ENCODE peak calls at places on chromosomes 7 and 10, in nine cellular contexts. One of them, this sample, is unnamed. For H3K36me3, the result is how much of the 10 kb centered on the place peaks cover.

GRCh38 chr7:92810242-92810611 is 26.1 kb downstream of the CDK6 start:
- DNase-seq in ovary: no peak
- DNase-seq in fibroblast of lung: peak
- DNase-seq in CD8-positive, alpha-beta memory T cell: no peak
- DNase-seq in CD8-positive, alpha-beta T cell: no peak
- DNase-seq in uterus: no peak
- DNase-seq in RWPE2: no peak
- DNase-seq in NT2/D1: no peak
- DNase-seq in brain microvascular endothelial cell: peak
- DNase-seq in this sample: no peak

GRCh38 chr7:36107926-36108631 is 45.0 kb upstream of the EEPD1 start:
- DNase-seq in ovary: no peak
- DNase-seq in fibroblast of lung: no peak
- DNase-seq in CD8-positive, alpha-beta memory T cell: no peak
- DNase-seq in CD8-positive, alpha-beta T cell: no peak
- DNase-seq in uterus: no peak
- DNase-seq in RWPE2: no peak
- DNase-seq in NT2/D1: no peak
- DNase-seq in brain microvascular endothelial cell: no peak
- DNase-seq in this sample: no peak

GRCh38 chr7:150745086-150745485 is 7.9 kb downstream of the GIMAP5 start:
- DNase-seq in ovary: no peak
- DNase-seq in fibroblast of lung: no peak
- DNase-seq in CD8-positive, alpha-beta memory T cell: no peak
- DNase-seq in CD8-positive, alpha-beta T cell: no peak
- DNase-seq in uterus: no peak
- DNase-seq in RWPE2: no peak
- DNase-seq in NT2/D1: no peak
- DNase-seq in brain microvascular endothelial cell: no peak
- DNase-seq in this sample: no peak

GRCh38 chr7:26156454-26157365 is 4.7 kb downstream of the NFE2L3 start:
- DNase-seq in ovary: no peak
- DNase-seq in fibroblast of lung: peak
- DNase-seq in CD8-positive, alpha-beta memory T cell: peak
- DNase-seq in CD8-positive, alpha-beta T cell: no peak
- DNase-seq in uterus: no peak
- DNase-seq in RWPE2: no peak
- DNase-seq in NT2/D1: no peak
- DNase-seq in brain microvascular endothelial cell: peak
- DNase-seq in this sample: peak

GRCh38 chr10:48469516-48470020 is 135.3 kb downstream of the ARHGAP22 start:
- DNase-seq in ovary: peak
- DNase-seq in fibroblast of lung: no peak
- DNase-seq in CD8-positive, alpha-beta memory T cell: no peak
- DNase-seq in CD8-positive, alpha-beta T cell: no peak
- DNase-seq in uterus: no peak
- DNase-seq in RWPE2: no peak
- DNase-seq in NT2/D1: no peak
- DNase-seq in brain microvascular endothelial cell: no peak
- DNase-seq in this sample: peak

GRCh38 chr7:117582219-117582704 is 102.4 kb downstream of the CFTR start:
- DNase-seq in ovary: no peak
- DNase-seq in fibroblast of lung: peak
- DNase-seq in CD8-positive, alpha-beta memory T cell: no peak
- DNase-seq in CD8-positive, alpha-beta T cell: no peak
- DNase-seq in uterus: peak
- DNase-seq in RWPE2: no peak
- DNase-seq in NT2/D1: peak
- DNase-seq in brain microvascular endothelial cell: peak
- DNase-seq in this sample: no peak

GRCh38 chr7:151456276-151456675 is 16.3 kb upstream of the CRYGN start:
- DNase-seq in ovary: no peak
- DNase-seq in fibroblast of lung: no peak
- DNase-seq in CD8-positive, alpha-beta memory T cell: no peak
- DNase-seq in CD8-positive, alpha-beta T cell: no peak
- DNase-seq in uterus: peak
- DNase-seq in RWPE2: no peak
- DNase-seq in NT2/D1: no peak
- DNase-seq in brain microvascular endothelial cell: no peak
- DNase-seq in this sample: no peak

GRCh38 chr10:87622290-87623004 is 37.2 kb upstream of the PAPSS2 start:
- DNase-seq in ovary: no peak
- DNase-seq in fibroblast of lung: no peak
- DNase-seq in CD8-positive, alpha-beta memory T cell: no peak
- DNase-seq in CD8-positive, alpha-beta T cell: no peak
- DNase-seq in uterus: no peak
- DNase-seq in RWPE2: no peak
- DNase-seq in NT2/D1: no peak
- DNase-seq in brain microvascular endothelial cell: no peak
- DNase-seq in this sample: no peak

GRCh38 chr7:25844109-25844915 is 307.7 kb upstream of the NFE2L3 start:
- DNase-seq in ovary: no peak
- DNase-seq in fibroblast of lung: peak
- DNase-seq in CD8-positive, alpha-beta memory T cell: no peak
- DNase-seq in CD8-positive, alpha-beta T cell: no peak
- DNase-seq in uterus: no peak
- DNase-seq in RWPE2: no peak
- DNase-seq in NT2/D1: no peak
- DNase-seq in brain microvascular endothelial cell: peak
- DNase-seq in this sample: peak

GRCh38 chr10:125013529-125013872 is 71.6 kb downstream of the ZRANB1 start:
- DNase-seq in ovary: no peak
- DNase-seq in fibroblast of lung: no peak
- DNase-seq in CD8-positive, alpha-beta memory T cell: no peak
- DNase-seq in CD8-positive, alpha-beta T cell: no peak
- DNase-seq in uterus: no peak
- DNase-seq in RWPE2: no peak
- DNase-seq in NT2/D1: no peak
- DNase-seq in brain microvascular endothelial cell: no peak
- DNase-seq in this sample: no peak

GRCh38 chr7:34083440-34083839 is 178.1 kb downstream of the BMPER start:
- DNase-seq in ovary: no peak
- DNase-seq in fibroblast of lung: no peak
- DNase-seq in CD8-positive, alpha-beta memory T cell: no peak
- DNase-seq in CD8-positive, alpha-beta T cell: no peak
- DNase-seq in uterus: no peak
- DNase-seq in RWPE2: no peak
- DNase-seq in NT2/D1: no peak
- DNase-seq in brain microvascular endothelial cell: no peak
- DNase-seq in this sample: no peak

GRCh38 chr7:107660381-107661080 is at the start of gene SLC26A4:
- DNase-seq in ovary: no peak
- DNase-seq in fibroblast of lung: no peak
- DNase-seq in CD8-positive, alpha-beta memory T cell: no peak
- DNase-seq in CD8-positive, alpha-beta T cell: no peak
- DNase-seq in uterus: no peak
- DNase-seq in RWPE2: no peak
- DNase-seq in NT2/D1: no peak
- DNase-seq in brain microvascular endothelial cell: no peak
- DNase-seq in this sample: no peak

GRCh38 chr7:27944626-27945025 is 204.7 kb downstream of the TAX1BP1 start:
- DNase-seq in ovary: no peak
- DNase-seq in fibroblast of lung: no peak
- DNase-seq in CD8-positive, alpha-beta memory T cell: no peak
- DNase-seq in CD8-positive, alpha-beta T cell: no peak
- DNase-seq in uterus: no peak
- DNase-seq in RWPE2: no peak
- DNase-seq in NT2/D1: no peak
- DNase-seq in brain microvascular endothelial cell: no peak
- DNase-seq in this sample: no peak

GRCh38 chr10:87841215-87841614 is 22.1 kb downstream of the KLLN start:
- DNase-seq in ovary: no peak
- DNase-seq in fibroblast of lung: peak
- DNase-seq in CD8-positive, alpha-beta memory T cell: no peak
- DNase-seq in CD8-positive, alpha-beta T cell: no peak
- DNase-seq in uterus: no peak
- DNase-seq in RWPE2: no peak
- DNase-seq in NT2/D1: no peak
- DNase-seq in brain microvascular endothelial cell: no peak
- DNase-seq in this sample: no peak

GRCh38 chr7:157432541-157432956 is 95.7 kb downstream of the DNAJB6 start:
- DNase-seq in ovary: no peak
- DNase-seq in fibroblast of lung: peak
- DNase-seq in CD8-positive, alpha-beta memory T cell: no peak
- DNase-seq in CD8-positive, alpha-beta T cell: no peak
- DNase-seq in uterus: peak
- DNase-seq in RWPE2: peak
- DNase-seq in NT2/D1: peak
- DNase-seq in brain microvascular endothelial cell: peak
- DNase-seq in this sample: peak

GRCh38 chr10:3203972-3204371 is 31.4 kb upstream of the PITRM1 start:
- DNase-seq in ovary: no peak
- DNase-seq in fibroblast of lung: no peak
- DNase-seq in CD8-positive, alpha-beta memory T cell: no peak
- DNase-seq in CD8-positive, alpha-beta T cell: no peak
- DNase-seq in uterus: no peak
- DNase-seq in RWPE2: no peak
- DNase-seq in NT2/D1: no peak
- DNase-seq in brain microvascular endothelial cell: no peak
- DNase-seq in this sample: no peak

GRCh38 chr7:94509264-94509878 is at the start of gene CASD1:
- DNase-seq in ovary: peak
- DNase-seq in fibroblast of lung: peak
- DNase-seq in CD8-positive, alpha-beta memory T cell: peak
- DNase-seq in CD8-positive, alpha-beta T cell: peak
- DNase-seq in uterus: peak
- DNase-seq in RWPE2: no peak
- DNase-seq in NT2/D1: no peak
- DNase-seq in brain microvascular endothelial cell: peak
- DNase-seq in this sample: peak

DNA sequence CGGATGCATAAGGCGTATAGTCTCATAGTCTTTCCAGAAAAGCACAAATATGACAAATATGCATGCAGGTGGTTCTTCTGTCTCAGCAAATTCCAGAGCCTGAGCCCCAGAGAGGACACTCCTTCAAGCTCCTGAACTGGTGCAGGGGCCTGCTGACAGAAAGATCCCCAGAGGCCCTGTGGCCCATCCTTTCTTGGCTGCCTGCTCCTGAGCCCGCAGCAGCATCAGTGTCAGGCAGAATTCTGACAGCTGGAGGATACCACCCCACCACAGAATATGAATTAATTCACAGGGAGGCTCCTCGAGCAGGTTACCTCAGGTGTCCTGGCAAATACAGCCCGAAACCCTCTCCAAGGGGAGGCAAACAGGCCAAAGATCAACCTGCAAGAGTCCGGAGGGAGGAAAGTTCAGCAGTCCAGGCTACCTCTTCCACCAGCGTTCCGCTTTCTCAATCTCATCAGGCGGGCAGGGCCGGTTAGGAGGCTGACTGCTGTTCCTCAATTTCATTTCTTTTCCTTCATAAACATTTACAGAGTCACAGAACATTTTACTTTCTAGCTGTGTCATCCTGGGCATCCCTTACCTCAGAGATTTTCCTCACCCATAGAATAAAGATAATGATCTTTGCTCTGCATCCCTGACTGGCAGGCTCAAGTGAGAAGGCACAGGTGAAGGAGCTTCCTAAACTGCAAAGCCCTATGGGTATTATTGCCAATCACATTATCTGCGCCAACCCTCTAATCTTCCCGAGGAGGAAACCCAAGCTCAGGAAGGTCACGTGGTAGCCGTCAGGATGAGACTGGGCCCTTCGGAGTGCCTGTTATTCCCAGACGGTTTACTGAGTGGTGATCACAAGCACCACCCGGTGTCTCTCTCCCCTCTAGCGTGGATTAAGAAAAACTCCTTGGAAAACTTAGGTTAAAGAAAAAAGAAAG is 1.4 kb downstream of the DNAJB12 start:
- DNase-seq in ovary: no peak
- DNase-seq in fibroblast of lung: peak
- DNase-seq in CD8-positive, alpha-beta memory T cell: no peak
- DNase-seq in CD8-positive, alpha-beta T cell: no peak
- DNase-seq in uterus: no peak
- DNase-seq in RWPE2: no peak
- DNase-seq in NT2/D1: no peak
- DNase-seq in brain microvascular endothelial cell: peak
- DNase-seq in this sample: no peak
- H3K36me3 ChIP-seq in ovary: under half
- H3K36me3 ChIP-seq in fibroblast of lung: under half
- H3K36me3 ChIP-seq in CD8-positive, alpha-beta memory T cell: under half
- H3K36me3 ChIP-seq in CD8-positive, alpha-beta T cell: under half
- H3K36me3 ChIP-seq in uterus: under half
- H3K36me3 ChIP-seq in RWPE2: under half
- H3K36me3 ChIP-seq in NT2/D1: under half
- H3K36me3 ChIP-seq in brain microvascular endothelial cell: under half
- H3K36me3 ChIP-seq in this sample: under half

GRCh38 chr10:28616514-28616913 is 60.8 kb upstream of the BAMBI start:
- DNase-seq in ovary: no peak
- DNase-seq in fibroblast of lung: no peak
- DNase-seq in CD8-positive, alpha-beta memory T cell: no peak
- DNase-seq in CD8-positive, alpha-beta T cell: no peak
- DNase-seq in uterus: no peak
- DNase-seq in RWPE2: no peak
- DNase-seq in NT2/D1: no peak
- DNase-seq in brain microvascular endothelial cell: no peak
- DNase-seq in this sample: no peak
- H3K36me3 ChIP-seq in ovary: under half
- H3K36me3 ChIP-seq in fibroblast of lung: under half
- H3K36me3 ChIP-seq in CD8-positive, alpha-beta memory T cell: half or more
- H3K36me3 ChIP-seq in CD8-positive, alpha-beta T cell: half or more
- H3K36me3 ChIP-seq in uterus: under half
- H3K36me3 ChIP-seq in RWPE2: half or more
- H3K36me3 ChIP-seq in NT2/D1: half or more
- H3K36me3 ChIP-seq in brain microvascular endothelial cell: half or more
- H3K36me3 ChIP-seq in this sample: half or more

GRCh38 chr7:90383879-90384278 is 19.4 kb upstream of the CLDN12 start:
- DNase-seq in ovary: no peak
- DNase-seq in fibroblast of lung: peak
- DNase-seq in CD8-positive, alpha-beta memory T cell: no peak
- DNase-seq in CD8-positive, alpha-beta T cell: no peak
- DNase-seq in uterus: no peak
- DNase-seq in RWPE2: no peak
- DNase-seq in NT2/D1: no peak
- DNase-seq in brain microvascular endothelial cell: peak
- DNase-seq in this sample: no peak

GRCh38 chr7:90387470-90388240 is 15.6 kb upstream of the CLDN12 start:
- DNase-seq in ovary: no peak
- DNase-seq in fibroblast of lung: no peak
- DNase-seq in CD8-positive, alpha-beta memory T cell: no peak
- DNase-seq in CD8-positive, alpha-beta T cell: no peak
- DNase-seq in uterus: no peak
- DNase-seq in RWPE2: no peak
- DNase-seq in NT2/D1: no peak
- DNase-seq in brain microvascular endothelial cell: peak
- DNase-seq in this sample: no peak

GRCh38 chr7:90383422-90383821 is 19.8 kb upstream of the CLDN12 start:
- DNase-seq in ovary: no peak
- DNase-seq in fibroblast of lung: peak
- DNase-seq in CD8-positive, alpha-beta memory T cell: no peak
- DNase-seq in CD8-positive, alpha-beta T cell: no peak
- DNase-seq in uterus: no peak
- DNase-seq in RWPE2: no peak
- DNase-seq in NT2/D1: no peak
- DNase-seq in brain microvascular endothelial cell: no peak
- DNase-seq in this sample: no peak

GRCh38 chr7:90384433-90384832 is 18.8 kb upstream of the CLDN12 start:
- DNase-seq in ovary: no peak
- DNase-seq in fibroblast of lung: peak
- DNase-seq in CD8-positive, alpha-beta memory T cell: no peak
- DNase-seq in CD8-positive, alpha-beta T cell: no peak
- DNase-seq in uterus: no peak
- DNase-seq in RWPE2: no peak
- DNase-seq in NT2/D1: no peak
- DNase-seq in brain microvascular endothelial cell: no peak
- DNase-seq in this sample: no peak
- H3K36me3 ChIP-seq in ovary: under half
- H3K36me3 ChIP-seq in fibroblast of lung: under half
- H3K36me3 ChIP-seq in CD8-positive, alpha-beta memory T cell: under half
- H3K36me3 ChIP-seq in CD8-positive, alpha-beta T cell: under half
- H3K36me3 ChIP-seq in uterus: under half
- H3K36me3 ChIP-seq in RWPE2: half or more
- H3K36me3 ChIP-seq in NT2/D1: under half
- H3K36me3 ChIP-seq in brain microvascular endothelial cell: under half
- H3K36me3 ChIP-seq in this sample: under half

GRCh38 chr7:5708271-5708670 is 73.2 kb downstream of the RNF216 start:
- DNase-seq in ovary: no peak
- DNase-seq in fibroblast of lung: no peak
- DNase-seq in CD8-positive, alpha-beta memory T cell: no peak
- DNase-seq in CD8-positive, alpha-beta T cell: no peak
- DNase-seq in uterus: no peak
- DNase-seq in RWPE2: no peak
- DNase-seq in NT2/D1: no peak
- DNase-seq in brain microvascular endothelial cell: no peak
- DNase-seq in this sample: no peak
- H3K36me3 ChIP-seq in ovary: under half
- H3K36me3 ChIP-seq in fibroblast of lung: under half
- H3K36me3 ChIP-seq in CD8-positive, alpha-beta memory T cell: under half
- H3K36me3 ChIP-seq in CD8-positive, alpha-beta T cell: under half
- H3K36me3 ChIP-seq in uterus: under half
- H3K36me3 ChIP-seq in RWPE2: half or more
- H3K36me3 ChIP-seq in NT2/D1: half or more
- H3K36me3 ChIP-seq in brain microvascular endothelial cell: under half
- H3K36me3 ChIP-seq in this sample: half or more